ENCODE peak calls at places on chromosome 2, in ten cellular contexts. Q is heart right ventricle; L is CD8-positive, alpha-beta T cell; A is endodermal cell; X is Peyer's patch; Y is fibroblast of lung; J is SJSA1; N is kidney; W is naive thymus-derived CD4-positive, alpha-beta T cell; U is K562. E is an unnamed sample.

GRCh38 chr2:193462411-193462810 is 1267.7 kb upstream of the TMEFF2 start:
- DNase-seq in Q (no peak), L (no peak), A (no peak), X (no peak), Y (no peak), J (no peak), N (no peak), W (no peak), U (no peak), E (no peak)

GRCh38 chr2:44267269-44268258 is 7.7 kb upstream of the SLC3A1 start:
- DNase-seq in Q (no peak), L (no peak), A (no peak), X (no peak), Y (peak; percentile 81), J (no peak), N (no peak), W (no peak), U (no peak), E (peak; percentile 51)

GRCh38 chr2:179412116-179412515 is 147.5 kb upstream of the SESTD1 start:
- DNase-seq in Q (no peak), L (no peak), A (no peak), X (no peak), Y (peak; percentile 40), J (no peak), N (no peak), W (no peak), U (no peak), E (no peak)

GRCh38 chr2:232042911-232043564 is 81.5 kb downstream of the DIS3L2 start:
- DNase-seq in Q (no peak), L (no peak), A (no peak), X (no peak), Y (peak; percentile 53), J (no peak), N (no peak), W (no peak), U (no peak), E (no peak)

GRCh38 chr2:64478036-64478435 is 24.1 kb downstream of the LGALSL start:
- DNase-seq in Q (no peak), L (no peak), A (no peak), X (no peak), Y (no peak), J (no peak), N (no peak), W (no peak), U (no peak), E (no peak)

GRCh38 chr2:120797421-120798289 is 62.0 kb downstream of the GLI2 start:
- DNase-seq in Q (no peak), L (no peak), A (peak; percentile 76), X (no peak), Y (no peak), J (peak; percentile 37), N (no peak), W (no peak), U (no peak), E (no peak)

GRCh38 chr2:145592362-145592761 is 1072.4 kb upstream of the ZEB2 start:
- DNase-seq in Q (no peak), L (no peak), A (no peak), X (no peak), Y (no peak), J (no peak), N (no peak), W (no peak), U (no peak), E (peak; percentile 21)

GRCh38 chr2:239323473-239323872 is 77.3 kb downstream of the HDAC4 start:
- DNase-seq in Q (no peak), L (no peak), A (peak; percentile 13), X (no peak), Y (no peak), J (no peak), N (no peak), W (no peak), U (no peak), E (no peak)

GRCh38 chr2:37656512-37657423 is 14.7 kb downstream of the CDC42EP3 start:
- DNase-seq in Q (no peak), L (no peak), A (peak; percentile 93), X (no peak), Y (peak; percentile 45), J (peak; percentile 83), N (no peak), W (no peak), U (no peak), E (no peak)

GRCh38 chr2:226378733-226379132 is 420.9 kb downstream of the IRS1 start:
- DNase-seq in Q (no peak), L (no peak), A (no peak), X (no peak), Y (peak; percentile 55), J (peak; percentile 16), N (no peak), W (no peak), U (no peak), E (no peak)

GRCh38 chr2:43300781-43301586 is 74.6 kb upstream of the ZFP36L2 start:
- DNase-seq in Q (no peak), L (no peak), A (no peak), X (no peak), Y (no peak), J (no peak), N (no peak), W (no peak), U (no peak), E (no peak)

GRCh38 chr2:47087051-47087450 is 68.1 kb downstream of the STPG4 start:
- DNase-seq in Q (no peak), L (no peak), A (no peak), X (no peak), Y (no peak), J (no peak), N (no peak), W (no peak), U (no peak), E (no peak)

GRCh38 chr2:235227607-235228006 is 266.2 kb upstream of the AGAP1 start:
- DNase-seq in Q (no peak), L (no peak), A (no peak), X (no peak), Y (no peak), J (no peak), N (no peak), W (no peak), U (no peak), E (no peak)

GRCh38 chr2:108404784-108405397 is 27.1 kb downstream of the SULT1C4 start:
- DNase-seq in Q (no peak), L (no peak), A (no peak), X (no peak), Y (no peak), J (no peak), N (no peak), W (no peak), U (no peak), E (no peak)

GRCh38 chr2:108399479-108399878 is 21.7 kb downstream of the SULT1C4 start:
- DNase-seq in Q (no peak), L (no peak), A (no peak), X (no peak), Y (no peak), J (no peak), N (no peak), W (no peak), U (no peak), E (no peak)

GRCh38 chr2:108403494-108403893 is 25.7 kb downstream of the SULT1C4 start:
- DNase-seq in Q (no peak), L (no peak), A (peak; percentile 92), X (no peak), Y (peak; percentile 72), J (peak; percentile 96), N (no peak), W (no peak), U (no peak), E (peak; percentile 46)

GRCh38 chr2:108396845-108397244 is 19.1 kb downstream of the SULT1C4 start:
- DNase-seq in Q (no peak), L (no peak), A (peak; percentile 83), X (no peak), Y (no peak), J (peak; percentile 55), N (no peak), W (no peak), U (peak; percentile 58), E (peak; percentile 63)

DNA sequence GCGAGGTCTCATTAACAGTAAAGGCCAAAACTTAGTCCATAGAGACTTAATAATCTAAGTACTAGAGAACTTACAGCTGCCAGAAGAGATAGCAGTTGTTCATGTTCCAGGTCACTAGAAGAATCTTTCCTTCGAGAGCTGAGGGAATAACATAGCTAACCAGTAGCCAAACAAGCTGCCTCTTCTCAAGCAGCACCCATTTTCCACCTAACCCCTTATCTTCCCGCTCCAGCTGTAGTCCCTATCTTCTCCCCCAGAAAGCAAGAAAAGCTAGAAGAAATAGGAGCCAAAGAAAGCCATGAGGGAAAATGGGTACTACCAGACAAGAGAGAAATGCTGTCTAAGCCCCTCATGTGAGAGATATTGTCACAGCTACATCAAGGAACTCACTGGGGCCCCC is 24.0 kb downstream of the SULT1C4 start:
- DNase-seq in Q (no peak), L (no peak), A (no peak), X (no peak), Y (no peak), J (no peak), N (no peak), W (no peak), U (peak; percentile 84), E (no peak)
- H3K9me3 ChIP-seq in Q (peaks cover 62% of the 10 kb centered on the region), L (peaks cover 13% of the 10 kb centered on the region), A (peaks cover 30% of the 10 kb centered on the region), X (peaks cover 20% of the 10 kb centered on the region), Y (peaks cover 2% of the 10 kb centered on the region), J (peaks cover 11% of the 10 kb centered on the region), N (peaks cover 29% of the 10 kb centered on the region), W (no peaks in the 10 kb centered on the region), U (peaks cover 5% of the 10 kb centered on the region), E (no peaks in the 10 kb centered on the region)

DNA sequence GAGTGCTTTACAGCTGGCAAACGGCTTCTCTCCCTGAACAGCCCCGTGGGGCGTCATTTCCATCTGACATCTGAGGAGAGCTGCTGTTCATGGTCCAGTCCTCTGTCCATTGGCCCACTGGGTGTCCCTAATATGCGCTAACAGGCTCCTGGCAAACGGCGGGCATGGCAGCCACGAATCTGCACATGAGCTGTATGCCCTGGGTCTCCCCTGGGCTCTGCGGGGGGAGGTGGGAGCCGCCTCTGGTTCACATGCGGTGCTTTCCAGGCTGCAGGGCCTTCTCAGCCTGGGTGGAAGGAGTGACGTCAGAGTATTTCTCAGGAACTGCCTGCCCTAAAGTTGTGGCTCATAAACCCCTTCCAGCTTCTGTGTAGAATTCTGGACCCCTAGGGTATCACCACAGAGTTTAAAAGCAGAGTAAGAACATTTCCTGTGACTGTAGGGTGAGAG is 73.2 kb downstream of the LRRFIP1 start:
- DNase-seq in Q (peak; percentile 66), L (no peak), A (no peak), X (no peak), Y (peak; percentile 83), J (no peak), N (peak; percentile 86), W (peak; percentile 89), U (no peak), E (peak; percentile 82)
- H3K4me3 ChIP-seq in Q (no peak overlapping the region), L (no peak overlapping the region), A (no peak overlapping the region), X (no peak overlapping the region), Y (no peak overlapping the region), J (no peak overlapping the region), N (peak overlapping the region; percentile 1), W (peak overlapping the region; percentile 23), U (no peak overlapping the region), E (no peak overlapping the region)

GRCh38 chr2:237326250-237327171 is 87.5 kb downstream of the COL6A3 start:
- DNase-seq in Q (no peak), L (no peak), A (no peak), X (no peak), Y (peak; percentile 49), J (no peak), N (no peak), W (no peak), U (no peak), E (peak; percentile 93)
- H3K4me1 ChIP-seq in Q (peaks cover 6% of the 10 kb centered on the region), L (no peaks in the 10 kb centered on the region), A (no peaks in the 10 kb centered on the region), X (no peaks in the 10 kb centered on the region), Y (peaks cover 36% of the 10 kb centered on the region), J (peaks cover 38% of the 10 kb centered on the region), N (no peaks in the 10 kb centered on the region), W (no peaks in the 10 kb centered on the region), U (no peaks in the 10 kb centered on the region), E (no peaks in the 10 kb centered on the region)

GRCh38 chr2:28030600-28030999 is 140.1 kb downstream of the BABAM2 start:
- DNase-seq in Q (no peak), L (no peak), A (no peak), X (no peak), Y (no peak), J (no peak), N (no peak), W (no peak), U (no peak), E (no peak)
- H3K9me3 ChIP-seq in Q (peaks cover 4% of the 10 kb centered on the region), L (no peaks in the 10 kb centered on the region), A (no peaks in the 10 kb centered on the region), X (no peaks in the 10 kb centered on the region), Y (no peaks in the 10 kb centered on the region), J (no peaks in the 10 kb centered on the region), N (no peaks in the 10 kb centered on the region), W (no peaks in the 10 kb centered on the region), U (no peaks in the 10 kb centered on the region), E (no peaks in the 10 kb centered on the region)